ENCODE peak calls at places on chromosomes 16 and 17, in five cellular contexts. E is fibroblast of mammary gland, V is testis, Z is Caco-2, R is fibroblast of pulmonary artery. N is an unnamed sample.

GRCh38 chr17:59506907-59507726 is 58.3 kb upstream of the DHX40 start:
- DNase-seq in V (no peak), R (no peak), Z (no peak), E (peak; percentile 53), N (no peak)

GRCh38 chr16:88381820-88382451 is 823 bp upstream of the ZNF469 start:
- DNase-seq in Z (no peak), R (no peak), V (no peak), E (no peak), N (no peak)

GRCh38 chr17:83080641-83081560 is 1.5 kb downstream of the METRNL start:
- DNase-seq in E (no peak), V (no peak), R (peak; percentile 35), Z (peak; percentile 58), N (no peak)

GRCh38 chr17:13761221-13761620 is 159.5 kb upstream of the HS3ST3A1 start:
- DNase-seq in R (no peak), E (no peak), V (no peak), Z (no peak), N (no peak)

GRCh38 chr17:36124879-36125824 is 21.5 kb downstream of the CCL4 start:
- DNase-seq in E (peak; percentile 8), R (no peak), V (no peak), Z (peak; percentile 7), N (no peak)

GRCh38 chr17:78504156-78504925 is 72.9 kb downstream of the DNAH17 start:
- DNase-seq in Z (no peak), R (no peak), V (no peak), E (no peak), N (no peak)

GRCh38 chr16:19687279-19687678 is 30.7 kb downstream of the KNOP1 start:
- DNase-seq in R (no peak), Z (no peak), V (no peak), E (no peak), N (no peak)

GRCh38 chr17:68011199-68011665 is 15.0 kb upstream of the C17orf58 start:
- DNase-seq in Z (peak; percentile 63), V (peak; percentile 77), R (peak; percentile 28), E (peak; percentile 40), N (peak; percentile 41)

GRCh38 chr17:63116967-63117366 is 150.9 kb downstream of the TANC2 start:
- DNase-seq in R (peak; percentile 58), Z (no peak), V (no peak), E (peak; percentile 45), N (no peak)

GRCh38 chr16:54594646-54595381 is 308.2 kb upstream of the IRX3 start:
- DNase-seq in R (no peak), E (no peak), V (no peak), Z (no peak), N (no peak)

GRCh38 chr16:23296994-23297393 is 5.1 kb upstream of the SCNN1B start:
- DNase-seq in R (no peak), E (no peak), V (peak; percentile 22), Z (peak; percentile 54), N (no peak)

GRCh38 chr17:6413073-6413472 is 21.8 kb downstream of the AIPL1 start:
- DNase-seq in R (peak; percentile 47), E (peak; percentile 47), V (no peak), Z (no peak), N (no peak)

GRCh38 chr17:54455251-54455868 is 445.3 kb upstream of the TOM1L1 start:
- DNase-seq in E (peak; percentile 0), R (no peak), V (no peak), Z (no peak), N (no peak)

GRCh38 chr16:20026673-20027072 is 47.0 kb downstream of the GPR139 start:
- DNase-seq in E (no peak), Z (no peak), V (no peak), R (no peak), N (no peak)

GRCh38 chr17:49849711-49850610 is 2.1 kb upstream of the TAC4 start:
- DNase-seq in E (no peak), Z (no peak), R (no peak), V (no peak), N (no peak)

GRCh38 chr17:27520571-27521185 is 64.4 kb downstream of the KSR1 start:
- DNase-seq in Z (no peak), R (no peak), V (peak; percentile 77), E (no peak), N (no peak)

GRCh38 chr17:47120521-47121095 is 68.5 kb downstream of the CDC27 start:
- DNase-seq in Z (no peak), E (peak; percentile 75), R (no peak), V (no peak), N (no peak)

GRCh38 chr17:12599185-12599920 is 66.3 kb upstream of the MYOCD start:
- DNase-seq in V (no peak), Z (no peak), E (peak; percentile 25), R (no peak), N (no peak)

GRCh38 chr16:69107311-69107962 is 2.0 kb downstream of the HAS3 start:
- DNase-seq in R (no peak), E (peak; percentile 27), V (peak; percentile 30), Z (no peak), N (no peak)

GRCh38 chr16:9042943-9043680 is 48.3 kb upstream of the HAPSTR1 start:
- DNase-seq in Z (no peak), R (peak; percentile 49), V (no peak), E (peak; percentile 82), N (no peak)

GRCh38 chr17:1746975-1747543 is 4.4 kb downstream of the SERPINF2 start:
- DNase-seq in V (peak; percentile 91), Z (no peak), E (peak; percentile 56), R (peak; percentile 44), N (no peak)

GRCh38 chr16:27639588-27640276 is 89.8 kb downstream of the KATNIP start:
- DNase-seq in E (peak; percentile 63), R (peak; percentile 73), Z (peak; percentile 52), V (peak; percentile 56), N (no peak)

GRCh38 chr16:17108596-17108995 is 362.2 kb downstream of the XYLT1 start:
- DNase-seq in R (no peak), V (no peak), E (no peak), Z (no peak), N (no peak)

GRCh38 chr17:64706224-64707076 is 44.3 kb upstream of the SMURF2 start:
- DNase-seq in E (no peak), Z (no peak), V (no peak), R (peak; percentile 18), N (no peak)

GRCh38 chr16:31007684-31008083 is 2.8 kb downstream of the STX1B start:
- DNase-seq in R (no peak), E (no peak), V (no peak), Z (no peak), N (no peak)

GRCh38 chr16:69412287-69412686 is 12.1 kb upstream of the CYB5B start:
- DNase-seq in R (peak; percentile 57), V (no peak), E (peak; percentile 46), Z (no peak), N (no peak)

GRCh38 chr16:48335961-48336360 is 49.3 kb downstream of the SIAH1 start:
- DNase-seq in Z (peak; percentile 26), V (no peak), E (no peak), R (peak; percentile 57), N (no peak)

GRCh38 chr16:25063102-25063501 is 47.9 kb upstream of the ARHGAP17 start:
- DNase-seq in V (peak; percentile 31), R (no peak), E (no peak), Z (no peak), N (no peak)

GRCh38 chr17:69812240-69812837 is 262.7 kb upstream of the KCNJ16 start:
- DNase-seq in E (no peak), Z (peak; percentile 24), V (no peak), R (no peak), N (no peak)

GRCh38 chr17:50266384-50267073 is 7.7 kb upstream of the TMEM92 start:
- DNase-seq in R (peak; percentile 83), Z (no peak), V (peak; percentile 76), E (peak; percentile 90), N (no peak)

GRCh38 chr16:10597184-10597583 is 16.8 kb upstream of the EMP2 start:
- DNase-seq in V (no peak), E (no peak), R (no peak), Z (no peak), N (no peak)

GRCh38 chr16:10594312-10594950 is 14.0 kb upstream of the EMP2 start:
- DNase-seq in R (no peak), E (no peak), V (no peak), Z (no peak), N (no peak)

GRCh38 chr16:10590342-10590741 is 9.9 kb upstream of the EMP2 start:
- DNase-seq in R (no peak), E (no peak), V (no peak), Z (no peak), N (no peak)

GRCh38 chr16:10589106-10589505 is 8.7 kb upstream of the EMP2 start:
- DNase-seq in R (no peak), V (no peak), Z (no peak), E (no peak), N (no peak)

GRCh38 chr16:10592611-10593010 is 12.2 kb upstream of the EMP2 start:
- DNase-seq in Z (no peak), R (no peak), E (no peak), V (no peak), N (no peak)
- TF ChIP-seq CTCF in Z (no peak), R (no peak), E (no peak), V (no peak), N (no peak)

DNA sequence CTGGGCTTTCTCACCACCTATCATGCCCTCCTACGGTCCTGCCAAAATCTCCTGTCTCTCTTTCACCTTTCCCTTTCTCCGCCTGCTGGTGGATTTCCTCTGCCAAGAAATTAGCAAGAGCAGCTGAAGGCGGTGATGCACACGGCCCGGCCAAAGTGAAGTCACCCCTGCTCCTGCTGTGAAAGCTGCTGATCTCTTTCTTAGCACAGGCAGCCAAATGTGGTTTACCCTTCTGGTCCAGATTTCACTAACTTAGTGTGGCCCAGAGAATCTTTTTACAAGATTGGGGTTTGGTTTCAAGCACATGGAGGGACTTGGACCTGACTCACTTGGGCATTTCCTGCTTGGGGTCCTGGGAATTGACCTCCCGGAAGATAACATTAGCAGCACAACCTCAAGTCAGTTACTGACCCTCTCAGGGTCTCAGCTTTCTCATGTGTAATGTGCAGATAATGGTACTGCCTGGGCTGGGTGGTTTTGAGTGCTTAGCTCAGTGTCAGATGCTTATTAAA is 155.7 kb downstream of the SOCS1 start:
- DNase-seq in R (peak; percentile 93), V (peak; percentile 51), E (peak; percentile 94), Z (no peak), N (no peak)
- TF ChIP-seq CTCF in R (peak; percentile 61), V (no peak), E (peak; percentile 55), Z (no peak), N (no peak)

DNA sequence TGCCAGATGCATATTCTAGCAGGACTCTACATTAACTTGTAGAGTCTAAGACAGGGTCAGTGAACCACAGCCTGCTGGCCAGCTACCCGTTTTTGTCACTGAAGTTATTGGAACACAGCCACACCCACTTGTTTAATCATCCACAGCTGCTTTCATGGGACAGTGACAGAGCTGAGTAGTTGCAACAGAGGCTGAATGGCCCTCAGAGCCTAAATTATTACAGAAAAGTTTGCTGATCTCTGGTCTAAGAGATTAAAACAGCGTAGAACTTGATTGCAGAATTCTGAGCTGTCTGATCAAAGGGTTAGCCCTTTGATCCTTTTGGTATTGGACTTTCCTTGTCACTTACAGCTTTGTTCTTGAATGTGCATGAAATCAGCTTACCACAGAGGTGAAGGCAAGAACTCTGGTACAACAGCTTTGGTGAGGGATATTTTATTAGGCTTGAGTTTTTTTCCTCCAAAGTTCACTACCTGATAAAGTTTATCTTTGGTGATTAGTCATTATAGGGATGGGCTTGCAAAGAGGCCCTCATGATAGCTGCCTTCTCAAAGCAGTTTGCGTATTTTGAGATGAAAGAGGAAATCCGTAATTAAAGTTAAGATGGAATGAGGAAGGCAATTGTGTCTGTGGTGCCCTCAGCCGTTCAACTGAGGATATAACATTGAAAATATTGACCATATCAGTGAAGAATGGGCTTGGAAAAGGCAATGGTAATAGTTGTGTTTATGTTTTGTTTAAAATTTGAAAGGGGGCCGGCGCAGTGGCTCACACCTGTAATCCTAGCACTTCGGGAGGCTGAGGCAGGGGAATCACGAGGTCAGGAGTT is 23.7 kb downstream of the ALDH3A2 start:
- DNase-seq in E (peak; percentile 39), R (no peak), Z (peak; percentile 75), V (no peak), N (no peak)
- TF ChIP-seq CTCF in E (peak; percentile 22), R (peak; percentile 36), Z (peak; percentile 54), V (no peak), N (no peak)

GRCh38 chr17:40443196-40443987 is at the start of gene IGFBP4:
- DNase-seq in V (peak; percentile 79), E (peak; percentile 63), R (peak; percentile 74), Z (peak; percentile 89), N (no peak)
- TF ChIP-seq CTCF in V (peak; percentile 25), E (no peak), R (peak; percentile 31), Z (peak; percentile 40), N (no peak)